ENCODE peak calls at places on chromosomes 4 and X, in five cellular contexts. Q, A, R, P and X are unnamed samples.

GRCh38 chrX:17413228-17413627 is 38.2 kb downstream of the NHS start:
- DNase-seq in Q (no peak), A (no peak), R (no peak), P (no peak), X (no peak)

GRCh38 chr4:109359040-109359646 is 56.7 kb upstream of the COL25A1 start:
- DNase-seq in Q (no peak), A (no peak), R (peak), P (no peak), X (no peak)

GRCh38 chr4:102759835-102760644 is 728 bp downstream of the MANBA start:
- DNase-seq in Q (peak), A (peak), R (peak), P (peak), X (peak)

GRCh38 chr4:41050840-41051775 is 163.2 kb downstream of the APBB2 start:
- DNase-seq in Q (no peak), A (no peak), R (no peak), P (no peak), X (no peak)

GRCh38 chrX:107710617-107711391 is 64.8 kb downstream of the TSC22D3 start:
- DNase-seq in Q (peak), A (peak), R (peak), P (peak), X (peak)

GRCh38 chr4:159395693-159396092 is 292.8 kb downstream of the RAPGEF2 start:
- DNase-seq in Q (no peak), A (no peak), R (no peak), P (peak), X (no peak)

GRCh38 chr4:26717332-26717731 is 133.4 kb downstream of the TBC1D19 start:
- DNase-seq in Q (no peak), A (peak), R (no peak), P (no peak), X (no peak)

GRCh38 chr4:144615182-144615581 is 30.8 kb upstream of the HHIP start:
- DNase-seq in Q (no peak), A (no peak), R (no peak), P (no peak), X (no peak)

GRCh38 chr4:161762796-161763195 is 401.0 kb downstream of the FSTL5 start:
- DNase-seq in Q (no peak), A (no peak), R (no peak), P (no peak), X (peak)

GRCh38 chr4:53119685-53120084 is 246.2 kb downstream of the SCFD2 start:
- DNase-seq in Q (no peak), A (no peak), R (no peak), P (peak), X (no peak)

GRCh38 chr4:87270144-87270543 is 49.7 kb upstream of the KLHL8 start:
- DNase-seq in Q (peak), A (peak), R (no peak), P (peak), X (peak)

GRCh38 chr4:84915396-84915780 is 51.1 kb downstream of the WDFY3 start:
- DNase-seq in Q (no peak), A (no peak), R (no peak), P (no peak), X (no peak)

GRCh38 chrX:69150294-69150960 is 14.8 kb downstream of the PJA1 start:
- DNase-seq in Q (no peak), A (no peak), R (no peak), P (peak), X (peak)

GRCh38 chrX:137573356-137574101 is 7.6 kb downstream of the ZIC3 start:
- DNase-seq in Q (no peak), A (no peak), R (no peak), P (no peak), X (no peak)

GRCh38 chrX:57932266-57932665 is 22.0 kb upstream of the ZXDA start:
- DNase-seq in Q (no peak), A (no peak), R (no peak), P (no peak), X (no peak)

GRCh38 chrX:115233497-115234219 is at the start of gene LRCH2:
- DNase-seq in Q (no peak), A (no peak), R (no peak), P (no peak), X (no peak)

GRCh38 chrX:109199726-109200125 is 282.2 kb downstream of the GUCY2F start:
- DNase-seq in Q (no peak), A (no peak), R (no peak), P (no peak), X (no peak)

GRCh38 chr4:184514121-184514988 is 40.0 kb upstream of the IRF2 start:
- DNase-seq in Q (peak), A (peak), R (peak), P (no peak), X (peak)

GRCh38 chr4:5204781-5205180 is 153.5 kb downstream of the STK32B start:
- DNase-seq in Q (no peak), A (no peak), R (no peak), P (no peak), X (no peak)

GRCh38 chrX:103446665-103447302 is 70.4 kb downstream of the BEX3 start:
- DNase-seq in Q (no peak), A (no peak), R (no peak), P (no peak), X (no peak)

GRCh38 chrX:17519349-17519748 is 144.3 kb downstream of the NHS start:
- DNase-seq in Q (no peak), A (no peak), R (no peak), P (no peak), X (no peak)

GRCh38 chrX:12441376-12442128 is 303.3 kb downstream of the FRMPD4 start:
- DNase-seq in Q (no peak), A (no peak), R (no peak), P (no peak), X (no peak)

GRCh38 chr4:14338206-14338605 is 664.1 kb upstream of the CPEB2 start:
- DNase-seq in Q (no peak), A (no peak), R (no peak), P (no peak), X (no peak)

GRCh38 chrX:40444133-40444532 is 136.6 kb upstream of the ATP6AP2 start:
- DNase-seq in Q (no peak), A (no peak), R (no peak), P (no peak), X (no peak)

GRCh38 chrX:130144509-130144908 is 21.1 kb downstream of the AIFM1 start:
- DNase-seq in Q (no peak), A (no peak), R (no peak), P (no peak), X (no peak)

GRCh38 chr4:155889036-155889793 is 14.3 kb upstream of the TDO2 start:
- DNase-seq in Q (no peak), A (peak), R (peak), P (no peak), X (no peak)

GRCh38 chrX:107747596-107748161 is 27.9 kb downstream of the TSC22D3 start:
- DNase-seq in Q (no peak), A (no peak), R (no peak), P (no peak), X (no peak)

GRCh38 chr4:152458801-152459302 is 77.0 kb downstream of the FBXW7 start:
- DNase-seq in Q (no peak), A (peak), R (peak), P (peak), X (no peak)

GRCh38 chr4:123974419-123975105 is 578.0 kb downstream of the SPRY1 start:
- DNase-seq in Q (no peak), A (no peak), R (no peak), P (no peak), X (no peak)

GRCh38 chr4:3827616-3828492 is 61.7 kb downstream of the ADRA2C start:
- DNase-seq in Q (no peak), A (no peak), R (no peak), P (peak), X (peak)

GRCh38 chr4:27278615-27279014 is 418.0 kb downstream of the STIM2 start:
- DNase-seq in Q (peak), A (peak), R (no peak), P (peak), X (no peak)

GRCh38 chr4:4585012-4585670 is 43.3 kb upstream of the STX18 start:
- DNase-seq in Q (no peak), A (no peak), R (no peak), P (no peak), X (no peak)

GRCh38 chr4:153514001-153514526 is 47.9 kb downstream of the TMEM131L start:
- DNase-seq in Q (no peak), A (no peak), R (no peak), P (no peak), X (peak)

GRCh38 chr4:85580489-85580888 is 105.5 kb downstream of the ARHGAP24 start:
- DNase-seq in Q (peak), A (no peak), R (no peak), P (no peak), X (no peak)

GRCh38 chr4:41436365-41437263 is 101.3 kb upstream of the LIMCH1 start:
- DNase-seq in Q (no peak), A (no peak), R (no peak), P (no peak), X (no peak)

GRCh38 chr4:24888945-24889344 is 23.9 kb downstream of the CCDC149 start:
- DNase-seq in Q (no peak), A (no peak), R (no peak), P (no peak), X (no peak)

GRCh38 chr4:16693040-16693506 is 205.4 kb downstream of the LDB2 start:
- DNase-seq in Q (no peak), A (no peak), R (no peak), P (no peak), X (no peak)

GRCh38 chr4:19961092-19961491 is 290.6 kb upstream of the SLIT2 start:
- DNase-seq in Q (no peak), A (no peak), R (no peak), P (no peak), X (no peak)
- TF ChIP-seq MYC in Q (no peak), A (no peak), R (no peak), P (no peak), X (no peak)

GRCh38 chrX:70479197-70479969 is 34.7 kb downstream of the DLG3 start:
- DNase-seq in Q (no peak), A (peak), R (no peak), P (peak), X (peak)
- TF ChIP-seq POLR2A in Q (no peak), A (no peak), R (no peak), P (no peak), X (no peak)

DNA sequence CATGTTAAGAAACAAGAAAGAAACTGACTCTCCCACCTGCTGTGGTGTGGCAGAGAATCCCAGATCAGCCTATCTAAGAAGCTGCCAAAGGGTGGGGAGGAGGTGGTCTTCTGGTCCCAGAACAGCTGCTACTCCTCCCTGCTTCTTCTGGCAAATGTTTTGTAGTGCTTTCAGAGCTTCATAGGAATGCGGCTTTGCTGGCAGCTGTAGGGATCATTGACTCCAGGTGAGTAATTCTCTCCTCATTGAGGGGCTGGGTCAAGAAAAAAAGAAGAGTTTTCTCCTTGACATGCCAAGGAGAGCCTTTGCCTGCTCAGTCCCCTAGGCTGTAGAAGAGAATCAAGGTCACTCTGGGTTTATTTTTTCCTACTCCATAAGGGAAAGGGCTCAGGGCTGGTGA is 23.3 kb downstream of the NRK start:
- DNase-seq in Q (no peak), A (no peak), R (no peak), P (no peak), X (no peak)
- TF ChIP-seq MYC in Q (no peak), A (no peak), R (no peak), P (no peak), X (no peak)

DNA sequence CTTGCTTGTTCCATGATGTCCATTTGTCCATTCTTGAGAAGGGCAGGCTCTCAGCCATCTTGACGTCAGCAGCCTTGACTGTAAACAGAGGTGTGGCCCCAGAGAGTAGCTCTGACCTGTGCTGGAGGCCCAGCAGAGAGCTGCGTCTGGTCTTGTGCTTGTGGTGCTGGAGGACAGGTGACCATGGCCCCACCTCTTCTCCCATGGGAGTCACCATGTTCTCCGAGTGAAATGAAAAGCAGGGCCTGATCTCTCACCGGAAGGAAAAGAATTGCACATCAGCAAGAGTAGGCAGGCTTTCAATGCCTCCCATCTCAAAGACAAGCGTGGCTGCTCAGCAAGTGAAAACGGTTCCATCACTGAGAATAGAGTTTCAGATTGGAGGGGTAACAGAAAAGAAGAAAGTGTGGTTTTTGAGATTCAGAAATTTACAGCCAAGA is 11.5 kb downstream of the PARM1 start:
- DNase-seq in Q (no peak), A (no peak), R (no peak), P (no peak), X (peak)
- TF ChIP-seq POLR2A in Q (no peak), A (no peak), R (no peak), P (no peak), X (no peak)

GRCh38 chrX:152656087-152656486 is 18.4 kb downstream of the GABRQ start:
- DNase-seq in Q (no peak), A (no peak), R (no peak), P (no peak), X (no peak)
- TF ChIP-seq MYC in Q (no peak), A (no peak), R (no peak), P (no peak), X (no peak)

GRCh38 chr4:69800599-69800998 is 40.2 kb upstream of the SULT1B1 start:
- DNase-seq in Q (no peak), A (no peak), R (no peak), P (no peak), X (no peak)
- TF ChIP-seq POLR2A in Q (no peak), A (no peak), R (no peak), P (no peak), X (no peak)

DNA sequence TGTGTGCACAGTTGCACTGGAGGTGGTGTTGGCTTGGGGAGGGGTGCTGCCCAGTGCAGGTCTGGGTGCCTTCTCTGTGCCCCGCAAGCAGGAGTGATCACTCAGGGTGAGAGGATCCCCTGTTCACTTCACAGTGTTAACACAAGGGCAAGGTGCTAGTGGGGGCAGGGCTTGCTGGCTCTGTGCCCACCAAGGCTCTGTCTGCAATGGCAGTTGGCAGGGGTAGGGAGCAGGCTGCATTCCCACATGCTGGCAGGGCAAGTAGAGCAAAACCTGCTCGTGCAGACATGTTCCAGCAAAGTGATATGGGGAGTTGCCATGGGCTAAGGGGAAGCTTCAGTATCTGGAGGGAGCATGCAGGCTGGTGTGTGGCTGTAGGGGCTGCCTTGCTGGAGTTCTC is 428.0 kb downstream of the ZNF674 start:
- DNase-seq in Q (no peak), A (no peak), R (no peak), P (no peak), X (no peak)
- TF ChIP-seq MYC in Q (no peak), A (no peak), R (no peak), P (no peak), X (no peak)

DNA sequence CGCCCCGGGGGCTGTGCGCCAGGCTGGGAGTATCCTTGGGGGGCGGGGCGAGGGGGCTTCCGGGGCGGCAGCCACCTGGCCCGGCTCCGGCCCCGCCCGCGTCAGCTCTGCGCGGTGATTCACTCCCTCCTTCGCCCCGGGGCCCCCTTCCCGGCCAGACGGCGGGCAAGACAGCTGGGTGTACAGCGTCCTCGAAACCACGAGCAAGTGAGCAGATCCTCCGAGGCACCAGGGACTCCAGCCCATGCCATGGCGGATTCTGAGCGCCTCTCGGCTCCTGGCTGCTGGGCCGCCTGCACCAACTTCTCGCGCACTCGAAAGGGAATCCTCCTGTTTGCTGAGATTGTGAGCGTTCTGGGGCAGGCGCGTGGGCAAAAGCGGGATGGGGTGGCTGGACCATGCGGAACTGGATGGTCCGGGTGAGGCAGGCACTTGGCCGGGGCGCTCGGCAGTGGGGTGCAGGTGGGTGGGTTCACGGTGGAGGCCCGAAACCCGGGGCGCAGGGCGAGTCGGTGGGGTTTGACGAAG is at the start of gene PLP2:
- DNase-seq in Q (peak), A (peak), R (no peak), P (no peak), X (no peak)
- TF ChIP-seq POLR2A in Q (peak), A (peak), R (peak), P (no peak), X (peak)

DNA sequence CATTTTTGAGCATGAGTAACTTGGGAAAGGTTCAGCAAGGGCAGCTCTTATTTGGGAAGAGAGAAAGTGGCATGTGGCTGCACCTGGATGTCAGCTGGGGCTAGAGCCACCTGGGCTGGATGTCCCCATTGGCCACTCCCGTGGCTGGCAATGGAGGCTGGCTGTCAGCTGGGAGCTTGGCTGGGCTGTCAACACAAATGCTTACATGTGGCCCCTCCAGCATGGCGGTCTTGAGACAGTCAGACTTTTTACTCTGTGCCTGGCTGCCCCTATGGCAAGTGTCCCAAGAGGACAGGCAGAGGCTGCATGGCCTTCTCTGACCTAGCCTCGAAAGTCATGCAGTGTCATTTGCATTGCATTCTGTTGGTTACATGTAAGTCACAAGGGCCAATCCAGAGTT is 99.6 kb downstream of the FAM53A start:
- DNase-seq in Q (no peak), A (no peak), R (no peak), P (no peak), X (no peak)
- TF ChIP-seq MYC in Q (no peak), A (no peak), R (no peak), P (no peak), X (no peak)

GRCh38 chr4:74446896-74447295 is 2.0 kb downstream of the AREG start:
- DNase-seq in Q (no peak), A (no peak), R (no peak), P (no peak), X (no peak)

GRCh38 chr4:74447636-74448233 is 2.8 kb downstream of the AREG start:
- DNase-seq in Q (no peak), A (no peak), R (no peak), P (no peak), X (no peak)

GRCh38 chr4:74441744-74442143 is 3.2 kb upstream of the AREG start:
- DNase-seq in Q (no peak), A (no peak), R (no peak), P (no peak), X (no peak)

GRCh38 chr4:74446193-74446868 is 1.4 kb downstream of the AREG start:
- DNase-seq in Q (no peak), A (no peak), R (no peak), P (no peak), X (no peak)

GRCh38 chr4:74444891-74445642 is at the start of gene AREG:
- DNase-seq in Q (peak), A (peak), R (peak), P (peak), X (peak)
- TF ChIP-seq POLR2A in Q (peak), A (no peak), R (no peak), P (no peak), X (peak)